ENCODE peak calls at places on chromosomes 16 and 17, in five cellular contexts. C is lung, J is DND-41, L is heart right ventricle, S is psoas muscle. U is an unnamed sample.

GRCh38 chr17:64183815-64184397 is 54.0 kb upstream of the ERN1 start:
- DNase-seq in L (no peak), C (no peak), J (no peak), S (no peak), U (no peak)

GRCh38 chr17:49442051-49442450 is 27.4 kb upstream of the PHB1 start:
- DNase-seq in S (no peak), J (no peak), L (no peak), C (no peak), U (no peak)

GRCh38 chr17:67615011-67615561 is 102.7 kb upstream of the NOL11 start:
- DNase-seq in C (no peak), L (no peak), S (no peak), J (no peak), U (no peak)

GRCh38 chr17:40090234-40091111 is 9.9 kb downstream of the NR1D1 start:
- DNase-seq in C (no peak), J (no peak), S (no peak), L (peak; percentile 71), U (no peak)

GRCh38 chr16:1428511-1428910 is 2.4 kb upstream of the PERCC1 start:
- DNase-seq in J (no peak), L (no peak), C (no peak), S (no peak), U (no peak)

GRCh38 chr17:52202572-52202876 is 44.0 kb upstream of the CA10 start:
- DNase-seq in J (no peak), S (no peak), L (no peak), C (no peak), U (no peak)

GRCh38 chr17:9402590-9403199 is 172.9 kb downstream of the STX8 start:
- DNase-seq in C (no peak), J (peak; percentile 67), L (no peak), S (no peak), U (no peak)

GRCh38 chr16:62066747-62067146 is 30.5 kb upstream of the CDH8 start:
- DNase-seq in S (no peak), C (no peak), J (no peak), L (no peak), U (no peak)

GRCh38 chr17:82396601-82397435 is 21.3 kb upstream of the HEXD start:
- DNase-seq in C (no peak), L (no peak), S (peak; percentile 45), J (no peak), U (peak; percentile 44)

GRCh38 chr17:36527851-36528250 is 6.8 kb downstream of the MYO19 start:
- DNase-seq in C (peak; percentile 22), J (peak; percentile 1), S (no peak), L (no peak), U (no peak)

GRCh38 chr17:77944390-77945222 is 13.9 kb upstream of the TNRC6C start:
- DNase-seq in S (no peak), J (no peak), C (no peak), L (no peak), U (no peak)

GRCh38 chr16:3637371-3637923 is 17.0 kb upstream of the DNASE1 start:
- DNase-seq in J (peak; percentile 74), L (no peak), S (no peak), C (no peak), U (no peak)

GRCh38 chr16:66081967-66082366 is 284.5 kb upstream of the CDH5 start:
- DNase-seq in C (no peak), L (no peak), J (no peak), S (no peak), U (no peak)

DNA sequence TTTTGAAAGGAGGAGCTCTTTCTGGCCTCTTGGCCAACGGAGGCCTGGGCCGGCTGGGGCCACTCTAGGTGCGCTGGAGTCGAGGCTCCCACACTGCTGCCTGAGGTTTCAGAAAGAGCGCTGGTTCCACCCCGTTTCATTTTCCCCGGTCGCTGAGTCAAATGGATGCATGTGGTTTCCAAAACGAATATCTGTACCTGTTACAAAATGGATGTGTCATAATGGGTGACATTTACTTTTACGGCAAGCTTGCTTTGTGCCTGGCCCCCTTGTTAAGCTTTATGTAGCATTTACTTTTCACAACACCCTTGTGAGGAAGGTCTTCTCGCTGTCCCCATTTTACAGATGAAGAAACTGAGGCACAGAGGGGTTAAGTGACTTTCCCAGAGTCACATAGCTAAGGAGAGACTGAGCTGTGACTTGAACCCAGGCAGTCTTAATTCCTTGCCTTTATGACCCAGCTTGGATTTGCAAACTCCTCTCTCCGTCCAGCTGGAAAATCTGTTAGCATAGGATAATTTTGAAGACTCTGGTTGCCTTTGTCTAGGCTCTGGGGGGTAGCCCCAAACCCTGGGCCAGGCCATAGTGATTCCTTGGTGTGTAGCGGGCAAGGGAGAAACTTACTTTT is 10.6 kb downstream of the KSR1 start:
- DNase-seq in J (no peak), S (no peak), L (peak; percentile 28), C (no peak), U (no peak)
- H3K4me1 ChIP-seq in J (no peaks in the 10 kb centered on the region), S (no peaks in the 10 kb centered on the region), L (peaks cover 33% of the 10 kb centered on the region), C (no peaks in the 10 kb centered on the region), U (no peaks in the 10 kb centered on the region)

DNA sequence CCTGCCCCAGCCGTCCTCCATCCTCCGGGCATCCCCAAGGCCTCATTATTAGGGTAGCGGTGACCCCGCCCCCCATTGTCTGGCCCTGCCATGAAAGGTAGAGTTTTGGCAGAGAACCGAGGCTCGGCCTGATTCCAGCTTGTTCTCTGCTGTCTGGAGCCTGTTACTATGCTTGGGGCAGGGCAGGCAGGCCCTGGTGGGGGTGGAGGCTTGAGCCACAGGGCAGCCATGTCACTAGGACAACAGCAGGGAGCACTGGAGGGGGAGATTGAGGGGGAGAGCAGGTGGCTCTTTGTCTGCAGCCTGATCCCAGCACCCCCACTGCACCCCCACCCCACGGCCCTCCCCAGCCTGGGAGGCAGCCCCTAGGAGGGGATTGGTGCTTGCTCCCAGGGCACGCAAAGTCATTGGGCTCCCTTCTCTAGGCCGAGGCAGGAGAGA is 15.4 kb downstream of the RHBDL3 start:
- DNase-seq in L (peak; percentile 80), C (peak; percentile 36), S (peak; percentile 52), J (no peak), U (peak; percentile 37)
- TF ChIP-seq CTCF in L (no peak), C (no peak), S (no peak), J (no peak), U (no peak)

DNA sequence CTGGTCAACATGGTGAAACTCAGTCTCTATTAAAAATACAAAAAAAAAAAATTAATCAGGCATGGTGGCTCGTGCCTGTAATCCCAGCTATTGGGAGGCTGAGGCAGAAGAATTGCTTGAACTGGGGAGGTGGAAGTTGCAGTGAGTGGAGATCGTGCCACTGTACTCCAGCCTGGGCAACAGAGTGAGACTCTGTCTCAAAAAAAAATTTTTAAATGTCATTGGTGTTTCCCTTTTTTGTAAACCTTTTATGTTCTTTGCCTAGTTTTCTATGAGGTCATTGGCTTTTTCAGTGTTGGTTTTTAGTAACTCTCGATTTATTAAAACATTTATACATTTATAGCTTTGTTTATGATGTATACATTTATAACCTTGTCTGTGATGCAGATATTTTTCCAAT is 18.2 kb downstream of the NLRC5 start:
- DNase-seq in J (no peak), C (no peak), L (no peak), S (no peak), U (no peak)
- H3K4me1 ChIP-seq in J (no peaks in the 10 kb centered on the region), C (no peaks in the 10 kb centered on the region), L (peaks cover 4% of the 10 kb centered on the region), S (no peaks in the 10 kb centered on the region), U (no peaks in the 10 kb centered on the region)

GRCh38 chr17:28529012-28529400 is 22.9 kb downstream of the FOXN1 start:
- DNase-seq in L (no peak), J (no peak), S (no peak), C (no peak), U (peak; percentile 21)
- TF ChIP-seq CTCF in L (no peak), J (no peak), S (no peak), C (no peak), U (no peak)

GRCh38 chr16:8989099-8989878 is 25.6 kb upstream of the USP7 start:
- DNase-seq in L (no peak), J (no peak), C (no peak), S (no peak), U (no peak)
- H3K4me1 ChIP-seq in L (no peaks in the 10 kb centered on the region), J (no peaks in the 10 kb centered on the region), C (no peaks in the 10 kb centered on the region), S (no peaks in the 10 kb centered on the region), U (no peaks in the 10 kb centered on the region)

GRCh38 chr17:21043296-21044232 is 753 bp upstream of the USP22 start:
- DNase-seq in S (peak; percentile 99), L (peak; percentile 99), C (peak; percentile 98), J (peak; percentile 98), U (peak; percentile 99)

GRCh38 chr17:21042434-21043295 is at the start of gene USP22:
- DNase-seq in C (no peak), L (no peak), J (no peak), S (no peak), U (no peak)

GRCh38 chr17:21037117-21037803 is 5.6 kb downstream of the USP22 start:
- DNase-seq in C (no peak), S (no peak), J (no peak), L (no peak), U (no peak)

GRCh38 chr17:21041753-21042433 is 918 bp downstream of the USP22 start:
- DNase-seq in J (peak; percentile 86), S (peak; percentile 90), C (peak; percentile 79), L (peak; percentile 91), U (peak; percentile 80)

GRCh38 chr17:21039839-21040575 is 2.8 kb downstream of the USP22 start:
- DNase-seq in S (peak; percentile 30), J (peak; percentile 24), L (no peak), C (no peak), U (no peak)
- TF ChIP-seq CTCF in S (peak; percentile 26), J (peak; percentile 51), L (peak; percentile 54), C (no peak), U (peak; percentile 18)

GRCh38 chr16:27508476-27508875 is 41.2 kb downstream of the GTF3C1 start:
- DNase-seq in J (no peak), L (no peak), S (no peak), C (no peak), U (no peak)
- H3K4me1 ChIP-seq in J (no peaks in the 10 kb centered on the region), L (peaks cover 22% of the 10 kb centered on the region), S (peaks cover 5% of the 10 kb centered on the region), C (no peaks in the 10 kb centered on the region), U (no peaks in the 10 kb centered on the region)

GRCh38 chr16:54062361-54063346 is 223.9 kb downstream of the IRX3 start:
- DNase-seq in J (peak; percentile 48), S (no peak), C (no peak), L (peak; percentile 15), U (no peak)
- TF ChIP-seq CTCF in J (peak; percentile 45), S (no peak), C (no peak), L (peak; percentile 38), U (no peak)

U was measured in pancreas.